ENCODE peak calls at places on chromosomes 13 and 19, in ten cellular contexts. Z is keratinocyte, W is HCT116, O is SK-N-SH, E is hepatocyte, N is fibroblast of lung, I is IMR-90, G is GM12878, A is neural progenitor cell, T is GM23338. Q is an unnamed sample.

GRCh38 chr13:99746857-99747710 is 224.5 kb downstream of the ZIC5 start:
- DNase-seq in N (no peak), I (no peak), G (no peak), Z (no peak), T (peak; percentile 77), W (no peak), A (peak; percentile 94), E (no peak), O (no peak), Q (no peak)

GRCh38 chr19:36258028-36258875 is 43.3 kb downstream of the ZNF146 start:
- DNase-seq in W (no peak), E (no peak), A (no peak), T (no peak), O (peak; percentile 14), G (no peak), Z (no peak), N (no peak), I (no peak), Q (no peak)

GRCh38 chr13:21344662-21345176 is 114.4 kb downstream of the ZDHHC20 start:
- DNase-seq in O (no peak), I (no peak), Z (no peak), W (no peak), T (no peak), N (no peak), G (no peak), A (no peak), E (no peak), Q (no peak)

GRCh38 chr13:96958286-96958891 is 35.9 kb downstream of the OXGR1 start:
- DNase-seq in T (peak; percentile 84), W (no peak), N (peak; percentile 8), O (peak; percentile 30), Z (no peak), I (peak; percentile 13), E (peak; percentile 76), G (no peak), A (peak; percentile 64), Q (peak; percentile 60)

GRCh38 chr13:41822560-41822959 is 138.3 kb downstream of the VWA8 start:
- DNase-seq in O (no peak), I (no peak), A (no peak), G (no peak), N (no peak), T (no peak), E (no peak), W (no peak), Z (no peak), Q (no peak)

GRCh38 chr19:12891553-12892021 is 627 bp downstream of the GCDH start:
- DNase-seq in E (no peak), T (peak; percentile 50), W (no peak), I (no peak), G (no peak), A (no peak), Z (no peak), N (no peak), O (no peak), Q (peak; percentile 23)

GRCh38 chr13:93080587-93080986 is 146.0 kb upstream of the GPC6 start:
- DNase-seq in G (no peak), O (no peak), Z (no peak), E (no peak), I (peak; percentile 10), A (no peak), N (peak; percentile 91), W (no peak), T (peak; percentile 33), Q (peak; percentile 40)

GRCh38 chr13:34933349-34933748 is 8.7 kb upstream of the NBEA start:
- DNase-seq in G (no peak), O (no peak), A (no peak), I (no peak), E (no peak), T (no peak), Z (no peak), N (no peak), W (no peak), Q (peak; percentile 75)

GRCh38 chr13:31351376-31351775 is 151.6 kb downstream of the B3GLCT start:
- DNase-seq in N (no peak), W (no peak), A (no peak), O (no peak), E (no peak), Z (no peak), G (no peak), T (no peak), I (no peak), Q (no peak)

GRCh38 chr13:62920181-62920580 is 1504.5 kb upstream of the PCDH20 start:
- DNase-seq in A (no peak), E (no peak), G (no peak), N (peak; percentile 0), W (no peak), I (peak; percentile 1), T (no peak), Z (no peak), O (no peak), Q (no peak)

GRCh38 chr13:52734075-52734623 is 5.5 kb downstream of the CNMD start:
- DNase-seq in G (no peak), E (no peak), Z (no peak), A (no peak), T (no peak), W (no peak), N (no peak), I (no peak), O (no peak), Q (no peak)

GRCh38 chr19:48415395-48415794 is 21.9 kb downstream of the GRIN2D start:
- DNase-seq in W (peak; percentile 84), Z (no peak), T (peak; percentile 99), G (no peak), I (peak; percentile 36), O (peak; percentile 82), E (peak; percentile 84), N (peak; percentile 51), A (peak; percentile 77), Q (peak; percentile 64)

GRCh38 chr13:23087884-23088283 is 92.9 kb upstream of the SGCG start:
- DNase-seq in A (peak; percentile 24), T (peak; percentile 70), E (peak; percentile 32), I (peak; percentile 20), G (no peak), O (peak; percentile 34), W (peak; percentile 35), Z (no peak), N (peak; percentile 1), Q (peak; percentile 31)

GRCh38 chr13:78298657-78299056 is 304.7 kb downstream of the POU4F1 start:
- DNase-seq in I (no peak), O (no peak), Z (no peak), E (no peak), G (no peak), N (peak; percentile 31), T (no peak), W (no peak), A (no peak), Q (peak; percentile 4)

DNA sequence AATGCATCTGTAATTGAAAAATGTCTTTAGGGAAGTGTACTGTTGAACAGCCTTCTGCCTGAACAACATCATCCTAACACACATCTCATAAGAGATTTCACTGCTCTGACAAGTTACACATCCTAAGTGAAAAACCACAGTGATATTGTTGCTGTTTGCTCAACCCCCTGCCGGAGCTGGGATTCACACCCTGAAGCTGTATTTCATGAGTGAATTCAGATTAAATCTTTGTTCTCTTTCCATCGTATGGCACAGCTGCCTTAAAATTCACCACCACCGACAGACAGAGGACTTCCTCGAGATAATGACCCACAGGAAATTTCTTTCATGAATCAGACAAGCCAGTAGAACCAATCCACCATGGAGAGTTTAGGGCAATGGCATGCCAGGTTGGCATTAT is 280.8 kb downstream of the DCT start:
- DNase-seq in W (no peak), O (no peak), I (no peak), Z (no peak), T (no peak), A (no peak), G (no peak), N (peak; percentile 74), E (no peak), Q (no peak)
- H3K36me3 ChIP-seq in W (no peaks in the 10 kb centered on the region), O (no peaks in the 10 kb centered on the region), I (no peaks in the 10 kb centered on the region), Z (no peaks in the 10 kb centered on the region), T (no peaks in the 10 kb centered on the region), A (no peaks in the 10 kb centered on the region), G (no peaks in the 10 kb centered on the region), N (no peaks in the 10 kb centered on the region), E (no peaks in the 10 kb centered on the region), Q (no peaks in the 10 kb centered on the region)

GRCh38 chr19:41530184-41530534 is 45.8 kb upstream of the CEACAM21 start:
- DNase-seq in A (no peak), I (no peak), O (no peak), W (no peak), G (no peak), T (no peak), E (no peak), Z (no peak), N (no peak), Q (no peak)

GRCh38 chr19:41533691-41534090 is 42.3 kb upstream of the CEACAM21 start:
- DNase-seq in G (no peak), E (no peak), N (no peak), W (no peak), O (no peak), I (no peak), Z (no peak), T (no peak), A (no peak), Q (no peak)

GRCh38 chr19:41531438-41532311 is 44.3 kb upstream of the CEACAM21 start:
- DNase-seq in W (no peak), T (no peak), N (peak; percentile 7), Z (no peak), G (no peak), A (no peak), E (no peak), O (no peak), I (peak; percentile 31), Q (no peak)

GRCh38 chr19:41530761-41531301 is 45.1 kb upstream of the CEACAM21 start:
- DNase-seq in I (no peak), W (no peak), A (no peak), T (no peak), Z (no peak), O (no peak), E (no peak), G (no peak), N (no peak), Q (no peak)

GRCh38 chr19:41532526-41532925 is 43.4 kb upstream of the CEACAM21 start:
- DNase-seq in Z (no peak), G (no peak), A (no peak), T (no peak), O (no peak), I (no peak), E (no peak), W (no peak), N (no peak), Q (no peak)
- H3K4me2 ChIP-seq in Z (no peak overlapping the region), G (peak overlapping the region; percentile 97), A (no peak overlapping the region), T (no peak overlapping the region), O (no peak overlapping the region), I (no peak overlapping the region), E (no peak overlapping the region), W (no peak overlapping the region), N (no peak overlapping the region), Q (no peak overlapping the region)

DNA sequence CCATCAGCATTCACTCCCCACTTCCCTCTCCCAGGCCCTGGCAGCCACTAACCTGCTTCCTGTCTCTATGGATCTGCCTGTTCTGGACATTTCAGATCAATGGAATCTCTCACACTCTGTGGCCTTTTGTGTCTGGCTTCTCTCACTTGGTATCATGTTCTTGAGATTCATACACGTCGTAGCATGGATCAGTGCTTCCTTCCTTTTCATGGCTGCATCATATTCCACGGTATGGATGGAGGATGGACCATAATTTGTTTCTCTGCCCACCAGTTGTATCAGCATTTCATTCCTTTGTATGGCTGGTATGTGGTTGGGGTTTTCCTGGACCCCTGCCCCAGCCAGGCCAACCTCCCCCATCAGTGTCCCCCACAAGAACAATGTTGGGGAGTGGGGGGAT is 36.2 kb downstream of the MYO9B start:
- DNase-seq in G (no peak), T (no peak), Z (no peak), E (no peak), A (no peak), I (no peak), O (no peak), N (no peak), W (no peak), Q (no peak)
- H4K20me1 ChIP-seq in G (no peaks in the 10 kb centered on the region), T (peaks cover 3% of the 10 kb centered on the region), Z (peaks cover 5% of the 10 kb centered on the region), E (no peaks in the 10 kb centered on the region), A (peaks cover 24% of the 10 kb centered on the region), I (peaks cover 80% of the 10 kb centered on the region), O (peaks cover 8% of the 10 kb centered on the region), N (no peaks in the 10 kb centered on the region), W (no peaks in the 10 kb centered on the region), Q (no peaks in the 10 kb centered on the region)

GRCh38 chr19:38162632-38163031 is 61.4 kb downstream of the DPF1 start:
- DNase-seq in G (no peak), E (no peak), T (no peak), O (no peak), I (no peak), Z (no peak), W (no peak), N (no peak), A (no peak), Q (no peak)
- H3K36me3 ChIP-seq in G (peaks cover 33% of the 10 kb centered on the region), E (no peaks in the 10 kb centered on the region), T (peaks cover 3% of the 10 kb centered on the region), O (peaks cover 28% of the 10 kb centered on the region), I (peaks cover 40% of the 10 kb centered on the region), Z (peaks cover 3% of the 10 kb centered on the region), W (peaks cover 16% of the 10 kb centered on the region), N (peaks cover 13% of the 10 kb centered on the region), A (no peaks in the 10 kb centered on the region), Q (peaks cover 11% of the 10 kb centered on the region)